ENCODE peak calls at places on chromosomes 5 and 9, in seven cellular contexts. T is H1, W is GM12878, Q is stomach, G is breast epithelium, K is HCT116, X is GM23338. I is an unnamed sample.

GRCh38 chr9:126755325-126755875 is 49.4 kb upstream of the ZBTB43 start:
- DNase-seq in G (no peak), X (no peak), T (no peak), K (no peak), Q (no peak), W (no peak), I (no peak)

GRCh38 chr5:117394506-117395157 is 820.0 kb upstream of the SEMA6A start:
- DNase-seq in G (no peak), W (no peak), T (no peak), K (no peak), X (no peak), Q (no peak), I (no peak)

GRCh38 chr5:179220716-179221115 is 124.5 kb downstream of the ADAMTS2 start:
- DNase-seq in T (no peak), K (no peak), Q (no peak), X (no peak), W (no peak), G (no peak), I (no peak)

GRCh38 chr9:94783121-94783664 is 56.7 kb downstream of the AOPEP start:
- DNase-seq in K (peak), Q (peak), W (peak), T (peak), G (peak), X (peak), I (peak)

GRCh38 chr9:37238122-37238521 is 117.7 kb downstream of the ZCCHC7 start:
- DNase-seq in W (no peak), X (no peak), T (no peak), Q (no peak), K (no peak), G (no peak), I (no peak)

GRCh38 chr9:129962889-129963703 is 79.9 kb downstream of the FNBP1 start:
- DNase-seq in Q (peak), G (no peak), X (peak), W (peak), K (no peak), T (no peak), I (no peak)

GRCh38 chr9:20364954-20365353 is 257.3 kb downstream of the MLLT3 start:
- DNase-seq in X (no peak), W (no peak), T (no peak), K (no peak), G (no peak), Q (no peak), I (no peak)

GRCh38 chr5:138927979-138928378 is 52.8 kb upstream of the LRRTM2 start:
- DNase-seq in G (no peak), W (no peak), X (no peak), T (no peak), Q (peak), K (no peak), I (no peak)

GRCh38 chr9:129137292-129138143 is 26.3 kb downstream of the PTPA start:
- DNase-seq in Q (no peak), G (no peak), X (no peak), T (no peak), W (no peak), K (no peak), I (no peak)

GRCh38 chr5:78644741-78645300 is 3.8 kb downstream of the LHFPL2 start:
- DNase-seq in K (no peak), Q (no peak), T (no peak), G (no peak), W (no peak), X (no peak), I (no peak)

GRCh38 chr5:169001392-169001791 is 299.5 kb downstream of the SLIT3 start:
- DNase-seq in Q (no peak), W (no peak), X (no peak), T (no peak), K (no peak), G (no peak), I (no peak)

GRCh38 chr9:98538626-98539031 is 170.1 kb downstream of the GABBR2 start:
- DNase-seq in G (no peak), X (no peak), T (no peak), W (no peak), Q (no peak), K (no peak), I (no peak)

GRCh38 chr5:34011521-34011920 is 3.7 kb upstream of the AMACR start:
- DNase-seq in X (no peak), K (no peak), Q (no peak), T (no peak), G (no peak), W (no peak), I (no peak)

GRCh38 chr5:141245250-141245717 is at the start of gene PCDHB15:
- DNase-seq in K (no peak), X (peak), T (no peak), W (no peak), G (no peak), Q (no peak), I (no peak)

GRCh38 chr5:53067641-53068040 is 41.9 kb downstream of the MOCS2 start:
- DNase-seq in G (no peak), K (no peak), X (no peak), T (no peak), Q (no peak), W (no peak), I (no peak)

GRCh38 chr9:70600479-70600878 is 186.0 kb upstream of the KLF9 start:
- DNase-seq in K (no peak), Q (no peak), X (no peak), G (no peak), W (no peak), T (no peak), I (no peak)

GRCh38 chr5:20974423-20974822 is 986.4 kb upstream of the CDH18 start:
- DNase-seq in K (no peak), X (peak), G (no peak), Q (no peak), W (no peak), T (no peak), I (no peak)

GRCh38 chr5:159096555-159097460 is 2.9 kb downstream of the EBF1 start:
- DNase-seq in Q (no peak), K (no peak), X (peak), G (no peak), T (no peak), W (no peak), I (no peak)

GRCh38 chr9:129081388-129081889 is 528 bp downstream of the DOLPP1 start:
- DNase-seq in W (peak), X (peak), K (no peak), T (no peak), Q (no peak), G (no peak), I (no peak)

GRCh38 chr5:139246394-139246793 is 47.1 kb upstream of the MATR3 start:
- DNase-seq in W (no peak), Q (no peak), K (no peak), X (peak), G (no peak), T (no peak), I (no peak)

GRCh38 chr9:131649646-131650045 is 90.2 kb downstream of the RAPGEF1 start:
- DNase-seq in Q (no peak), X (no peak), G (no peak), K (no peak), W (no peak), T (no peak), I (no peak)
- H3K27ac ChIP-seq in Q (no peak), X (peak), G (no peak), K (no peak), W (no peak), T (no peak), I (peak)

GRCh38 chr5:146878471-146879172 is at the start of gene PPP2R2B:
- DNase-seq in T (no peak), K (no peak), Q (peak), G (no peak), X (peak), W (no peak), I (no peak)

GRCh38 chr5:146884230-146884629 is 5.7 kb upstream of the PPP2R2B start:
- DNase-seq in W (no peak), G (no peak), X (no peak), Q (no peak), T (no peak), K (no peak), I (no peak)

GRCh38 chr5:146883496-146883895 is 4.9 kb upstream of the PPP2R2B start:
- DNase-seq in T (no peak), Q (no peak), W (no peak), K (no peak), G (no peak), X (no peak), I (no peak)

GRCh38 chr5:146877783-146878470 is 630 bp downstream of the PPP2R2B start:
- DNase-seq in Q (no peak), W (no peak), K (no peak), X (peak), T (no peak), G (no peak), I (no peak)

DNA sequence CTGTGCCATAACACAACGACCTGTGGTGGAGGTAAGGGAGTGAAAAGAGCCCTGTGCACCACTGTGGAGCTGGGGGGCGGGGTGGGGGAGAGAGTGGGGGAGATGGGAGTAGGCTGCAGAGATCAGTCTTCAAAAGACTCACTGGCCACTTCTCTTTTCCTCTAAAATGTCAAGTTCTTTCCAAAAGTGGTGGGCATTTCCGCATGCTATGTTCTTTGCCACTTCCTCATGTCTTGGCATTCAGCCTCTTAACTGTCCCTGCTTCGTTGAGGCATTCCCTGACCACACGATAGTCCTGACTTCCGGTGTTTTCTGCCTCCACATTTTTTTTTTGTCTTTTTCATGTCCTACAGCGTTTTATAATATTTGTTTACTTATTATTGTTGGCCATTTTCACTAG is 2.4 kb upstream of the PPP2R2B start:
- DNase-seq in Q (no peak), G (no peak), K (no peak), W (no peak), T (no peak), X (no peak), I (no peak)
- TF ChIP-seq CTCF in Q (no peak), G (no peak), K (no peak), W (no peak), T (no peak), X (no peak), I (no peak)

GRCh38 chr9:136804509-136805206 is 3.1 kb upstream of the RABL6 start:
- DNase-seq in G (peak), Q (no peak), W (no peak), X (no peak), T (no peak), K (no peak), I (peak)
- TF ChIP-seq POLR2AphosphoS5 in G (no peak), Q (no peak), W (no peak), X (no peak), T (no peak), K (no peak), I (no peak)

GRCh38 chr9:132857601-132858342 is 20.3 kb downstream of the AK8 start:
- DNase-seq in W (no peak), G (no peak), X (no peak), T (no peak), Q (no peak), K (peak), I (no peak)
- H3K27ac ChIP-seq in W (no peak), G (no peak), X (no peak), T (no peak), Q (no peak), K (no peak), I (peak)

DNA sequence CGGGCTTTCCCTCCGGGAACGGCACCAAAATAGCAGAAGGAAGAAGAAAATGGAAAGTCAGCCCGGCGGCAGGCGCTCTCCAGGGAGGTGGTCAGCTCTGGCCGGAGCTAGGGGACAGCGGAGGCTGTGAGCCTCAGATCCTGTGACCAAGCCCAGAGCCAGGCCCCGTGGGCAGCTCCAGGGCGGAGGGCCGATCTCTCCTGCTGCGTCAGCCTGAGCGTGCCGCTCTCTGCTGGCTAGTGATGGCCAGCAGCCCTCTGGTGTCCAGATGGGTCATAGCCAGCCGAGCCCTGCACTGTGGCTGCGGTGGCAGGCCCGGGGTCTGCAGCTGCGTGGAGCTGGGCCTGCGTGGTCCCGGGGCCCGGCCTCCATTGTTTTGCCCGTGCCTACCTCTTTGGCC is 16.9 kb upstream of the NRARP start:
- DNase-seq in T (no peak), G (peak), X (peak), W (no peak), Q (peak), K (no peak), I (no peak)
- TF ChIP-seq CTCF in T (peak), G (no peak), X (peak), W (no peak), Q (no peak), K (no peak), I (no peak)